ENCODE peak calls at places on chromosomes 13 and 19, in six cellular contexts. L is lung, M is cardiac muscle cell, U is colonic mucosa, G is MM.1S, I is heart right ventricle. B is an unnamed sample.

GRCh38 chr13:82654851-82655517 is 1227.3 kb downstream of the SLITRK1 start:
- DNase-seq in U (peak; percentile 25), I (peak; percentile 63), G (no peak), M (peak; percentile 73), L (peak; percentile 57), B (no peak)

GRCh38 chr13:110509478-110509926 is 52.0 kb downstream of the RAB20 start:
- DNase-seq in L (no peak), G (no peak), M (no peak), I (no peak), U (no peak), B (no peak)

GRCh38 chr19:30324982-30325381 is 47.2 kb upstream of the ZNF536 start:
- DNase-seq in G (no peak), U (no peak), I (no peak), L (no peak), M (no peak), B (no peak)

GRCh38 chr13:51502206-51502651 is 49.4 kb upstream of the INTS6 start:
- DNase-seq in U (no peak), G (no peak), M (no peak), I (no peak), L (no peak), B (no peak)

GRCh38 chr19:15177269-15178116 is 23.3 kb downstream of the NOTCH3 start:
- DNase-seq in L (peak; percentile 77), M (peak; percentile 78), G (peak; percentile 83), I (peak; percentile 70), U (peak; percentile 75), B (peak; percentile 94)

GRCh38 chr19:42254083-42254849 is 662 bp downstream of the ERF start:
- DNase-seq in U (peak; percentile 86), I (peak; percentile 83), L (peak; percentile 72), M (peak; percentile 66), G (peak; percentile 81), B (peak; percentile 80)

GRCh38 chr13:54945978-54946377 is 1917.4 kb downstream of the OLFM4 start:
- DNase-seq in G (no peak), U (no peak), I (no peak), M (no peak), L (no peak), B (no peak)

GRCh38 chr13:50085063-50085462 is 69.8 kb downstream of the KCNRG start:
- DNase-seq in G (no peak), L (no peak), I (no peak), M (peak; percentile 67), U (no peak), B (peak; percentile 5)

GRCh38 chr19:51926784-51927741 is at the start of gene ZNF613:
- DNase-seq in M (peak; percentile 97), U (peak; percentile 94), I (peak; percentile 92), L (peak; percentile 90), G (peak; percentile 81), B (peak; percentile 76)

DNA sequence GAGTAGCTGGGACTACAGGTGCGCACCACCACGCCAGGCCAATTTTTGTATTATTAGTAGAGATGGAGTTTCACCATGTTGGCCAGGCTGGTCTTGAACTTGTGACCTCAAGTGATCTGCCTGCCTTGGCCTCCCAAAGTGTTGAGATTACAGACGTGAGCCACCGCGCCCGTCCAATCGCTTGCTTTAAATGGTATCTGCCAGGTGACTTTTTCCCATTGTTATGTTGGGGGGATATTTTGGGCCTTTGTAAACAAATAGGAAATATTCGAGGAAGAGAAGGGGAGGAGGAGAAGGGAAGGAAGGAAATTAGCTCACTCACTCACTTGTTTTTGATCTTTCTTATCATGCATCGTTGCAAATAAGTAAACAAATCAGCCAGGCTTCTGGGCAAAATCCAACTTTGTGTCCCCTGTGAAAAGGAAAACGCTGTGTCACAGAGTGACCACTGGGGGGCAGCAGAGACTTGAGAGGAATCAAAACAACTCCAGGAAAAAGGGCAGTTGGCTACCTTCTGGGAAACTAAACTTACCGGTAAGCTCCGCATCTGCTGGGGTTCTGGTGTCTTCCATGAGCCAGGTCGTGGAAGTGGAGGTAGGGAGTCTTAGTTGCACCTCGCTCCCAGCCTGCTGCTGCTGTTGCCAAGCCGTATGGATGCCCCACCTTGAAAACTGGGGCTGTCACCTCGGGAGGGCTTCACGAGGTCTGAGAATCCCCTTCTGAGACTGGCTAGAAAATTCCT is 9.3 kb upstream of the RANBP3 start:
- DNase-seq in I (peak; percentile 83), M (peak; percentile 85), L (peak; percentile 78), U (peak; percentile 87), G (peak; percentile 84), B (peak; percentile 87)
- TF ChIP-seq CTCF in I (peak; percentile 96), M (peak; percentile 91), L (peak; percentile 88), U (peak; percentile 91), G (peak; percentile 99), B (peak; percentile 93)

DNA sequence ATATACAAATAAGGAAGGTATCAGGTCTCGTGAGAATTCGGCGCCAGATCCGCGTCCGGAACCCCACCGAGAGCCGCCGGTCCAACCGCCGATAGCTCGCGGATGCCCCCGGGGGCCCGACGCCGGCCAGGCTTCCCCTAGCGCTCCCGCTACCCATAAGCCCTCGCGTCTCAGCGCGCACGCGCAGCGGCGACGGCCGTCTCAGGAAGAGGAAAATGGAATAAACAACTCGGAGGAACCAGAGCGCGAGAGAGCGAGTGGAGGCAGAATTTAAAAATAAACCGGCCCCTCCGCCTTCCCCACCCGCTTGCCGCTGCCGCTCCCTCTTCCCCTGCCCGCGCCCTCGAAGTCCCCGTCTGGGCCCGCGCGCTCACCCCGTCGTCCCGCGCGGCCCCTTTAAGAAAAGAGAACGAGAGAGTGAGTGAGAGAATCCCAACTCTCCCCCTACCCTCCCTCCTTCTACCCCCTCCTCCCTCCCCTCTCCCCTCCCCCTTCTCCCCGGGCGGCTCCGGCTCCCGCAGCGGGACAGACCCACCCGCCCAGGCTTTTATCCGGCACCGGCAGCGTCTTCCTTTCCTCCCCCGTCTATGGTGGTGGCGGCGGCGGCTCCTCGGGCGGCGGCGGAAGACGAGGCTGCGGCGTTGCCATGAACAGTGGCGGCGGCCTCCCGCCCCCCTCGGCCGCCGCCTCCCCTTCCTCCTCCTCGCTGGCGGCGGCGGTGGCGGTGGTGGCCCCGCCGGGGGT is at the start of gene PAN3:
- DNase-seq in L (peak; percentile 91), M (peak; percentile 93), I (peak; percentile 93), G (peak; percentile 80), U (peak; percentile 96), B (peak; percentile 91)
- TF ChIP-seq CTCF in L (no peak), M (peak; percentile 12), I (peak; percentile 19), G (no peak), U (no peak), B (no peak)

DNA sequence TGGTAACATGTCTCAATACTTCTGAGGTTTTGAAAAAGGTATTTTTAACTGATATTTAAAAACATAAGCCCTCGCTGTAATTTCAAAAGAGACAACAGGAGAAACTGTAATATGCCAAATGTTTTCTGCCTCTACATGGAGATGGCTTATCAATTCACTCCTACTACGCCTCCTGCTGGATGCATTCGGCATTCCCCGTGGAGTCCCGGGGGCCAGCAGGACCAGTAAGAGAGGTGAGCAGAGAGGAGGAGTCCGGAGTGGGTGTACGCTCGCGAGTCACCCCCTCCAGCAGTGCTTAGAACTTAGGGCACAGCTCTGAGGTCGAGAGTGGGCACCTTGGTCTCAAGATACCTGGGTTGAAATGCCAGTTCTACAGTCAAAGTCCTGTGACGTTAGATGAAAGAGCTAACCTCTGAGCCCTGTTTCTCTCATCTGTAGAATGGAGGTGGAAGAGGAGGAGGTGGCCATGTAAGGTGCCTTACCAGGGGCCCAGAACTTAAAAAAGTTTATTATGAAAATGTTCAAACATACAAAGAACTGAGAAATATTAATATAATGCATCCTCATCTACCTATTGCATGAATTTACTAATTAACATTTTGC is 110.2 kb downstream of the STK24 start:
- DNase-seq in I (no peak), U (no peak), M (peak; percentile 53), L (no peak), G (no peak), B (peak; percentile 75)
- TF ChIP-seq CTCF in I (peak; percentile 64), U (peak; percentile 65), M (peak; percentile 72), L (no peak), G (peak; percentile 52), B (peak; percentile 77)

DNA sequence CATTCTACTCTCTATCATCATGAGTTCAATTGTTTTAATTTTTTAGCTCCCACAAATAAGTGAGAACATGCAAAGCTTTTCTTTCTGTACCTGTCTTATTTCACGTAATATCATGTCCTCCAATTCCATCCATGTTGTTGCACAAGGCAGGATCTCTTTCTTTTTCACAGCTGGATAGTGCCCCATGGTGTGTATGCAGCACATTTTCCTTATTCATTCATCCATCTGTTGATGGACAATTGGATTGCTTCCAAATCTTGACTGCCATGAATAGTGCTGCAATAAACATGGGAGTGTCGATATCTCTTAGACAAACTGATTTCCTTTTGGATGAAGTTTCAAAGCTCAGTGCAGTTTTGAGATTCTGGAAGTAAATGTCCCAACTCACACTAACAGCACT is 326.9 kb downstream of the FGF9 start:
- DNase-seq in U (no peak), L (no peak), G (no peak), I (no peak), M (no peak), B (no peak)
- TF ChIP-seq CTCF in U (no peak), L (no peak), G (no peak), I (no peak), M (no peak), B (no peak)

GRCh38 chr19:48218964-48219363 is 36.7 kb downstream of the CARD8 start:
- DNase-seq in I (no peak), U (no peak), M (peak; percentile 58), L (no peak), G (no peak), B (no peak)

GRCh38 chr19:48213959-48214358 is 41.8 kb downstream of the CARD8 start:
- DNase-seq in U (no peak), L (no peak), M (no peak), I (no peak), G (no peak), B (no peak)

GRCh38 chr19:48221628-48222027 is 34.1 kb downstream of the CARD8 start:
- DNase-seq in I (no peak), L (no peak), U (no peak), G (no peak), M (no peak), B (no peak)

DNA sequence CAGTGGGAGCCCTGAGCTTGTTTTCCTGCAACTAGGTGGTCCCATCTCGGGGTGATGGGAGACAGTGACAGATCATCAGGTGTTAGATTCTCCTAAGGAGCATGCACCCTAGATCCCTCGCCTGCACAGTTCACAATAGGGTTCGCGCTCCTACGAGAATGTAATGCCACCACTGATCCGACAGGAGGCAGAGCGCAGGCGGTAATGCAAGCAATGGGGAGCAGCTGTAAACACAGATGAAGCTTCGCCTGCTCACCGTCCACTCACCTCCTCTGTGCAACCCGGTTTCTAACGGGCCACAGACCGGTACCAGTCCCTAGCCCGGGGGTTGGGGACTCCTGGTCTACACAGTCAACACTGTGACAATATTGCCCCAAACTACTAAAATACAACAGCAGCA is 38.8 kb downstream of the CARD8 start:
- DNase-seq in U (no peak), I (no peak), L (no peak), G (no peak), M (no peak), B (no peak)
- TF ChIP-seq CTCF in U (no peak), I (no peak), L (no peak), G (no peak), M (no peak), B (peak; percentile 17)

DNA sequence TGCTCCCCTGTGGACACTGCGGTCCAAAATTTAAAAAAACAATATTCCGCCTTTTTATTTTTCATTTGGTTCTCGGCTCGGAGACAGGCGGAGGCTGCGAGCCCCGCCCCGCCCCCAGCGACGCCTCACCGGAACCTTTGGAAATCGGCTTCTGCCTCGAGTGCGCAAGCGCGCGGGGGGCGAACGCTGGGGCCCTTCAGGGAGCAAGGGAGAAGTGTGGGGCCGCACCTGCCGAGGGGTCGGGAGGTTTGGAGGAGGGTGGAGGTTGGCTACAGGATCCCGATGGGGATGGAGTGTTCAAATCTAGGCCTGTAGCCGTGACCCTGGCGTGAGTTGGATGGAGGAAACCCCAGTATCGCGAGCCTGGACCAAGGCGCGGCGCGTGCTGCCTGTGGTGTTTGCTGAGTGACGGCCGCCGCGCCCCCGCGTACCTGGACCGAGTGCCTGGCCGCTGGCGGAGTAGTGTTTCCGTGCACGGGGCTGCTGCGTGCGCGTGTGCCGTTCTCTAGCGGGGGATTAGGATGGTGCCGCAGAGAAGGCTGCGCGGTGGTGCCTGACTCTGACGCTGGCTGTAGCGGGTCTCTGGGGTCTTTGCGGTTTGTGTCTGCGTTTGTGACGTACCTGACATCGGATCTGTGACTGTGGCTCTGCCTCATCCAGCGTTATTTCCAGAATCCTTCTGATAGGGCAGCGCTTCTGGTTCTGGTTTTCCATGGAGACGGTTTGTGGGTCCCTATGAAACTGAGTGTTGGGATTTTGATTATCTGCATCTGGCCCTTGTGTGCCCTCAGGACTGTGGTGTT is 625 bp upstream of the ZFP30 start:
- DNase-seq in G (no peak), M (peak; percentile 86), I (peak; percentile 86), U (peak; percentile 90), L (peak; percentile 80), B (peak; percentile 86)
- TF ChIP-seq CTCF in G (no peak), M (no peak), I (no peak), U (no peak), L (no peak), B (no peak)